ENCODE peak calls at places on chromosomes 6 and 20, in seven cellular contexts. V is astrocyte, U is heart left ventricle, J is fibroblast of lung, A is GM12878, Z is hepatocyte, N is mesenchymal stem cell. S is an unnamed sample. For H3K27me3, the result is how much of the 10 kb centered on the place peaks cover.

GRCh38 chr6:158642097-158642601 is 2.4 kb downstream of the DYNLT1 start:
- DNase-seq in V (peak), U (no peak), J (peak), A (no peak), Z (peak), N (peak), S (peak)

GRCh38 chr6:131136021-131136847 is 967 bp downstream of the AKAP7 start:
- DNase-seq in V (peak), U (no peak), J (peak), A (no peak), Z (peak), N (peak), S (peak)

GRCh38 chr20:32201296-32201976 is 6.1 kb downstream of the PLAGL2 start:
- DNase-seq in V (peak), U (no peak), J (peak), A (no peak), Z (no peak), N (no peak), S (no peak)

GRCh38 chr6:134979142-134979541 is 29.2 kb upstream of the ALDH8A1 start:
- DNase-seq in V (no peak), U (no peak), J (no peak), A (peak), Z (no peak), N (no peak), S (no peak)

GRCh38 chr6:166707045-166707444 is 80.0 kb upstream of the RPS6KA2 start:
- DNase-seq in V (no peak), U (peak), J (peak), A (no peak), Z (peak), N (peak), S (peak)

GRCh38 chr20:62428396-62429160 is 1.2 kb upstream of the RBBP8NL start:
- DNase-seq in V (no peak), U (no peak), J (no peak), A (no peak), Z (no peak), N (no peak), S (no peak)

GRCh38 chr20:49701313-49701731 is 12.4 kb downstream of the B4GALT5 start:
- DNase-seq in V (no peak), U (no peak), J (peak), A (no peak), Z (no peak), N (no peak), S (peak)

GRCh38 chr20:8523684-8524083 is 391.6 kb downstream of the PLCB1 start:
- DNase-seq in V (no peak), U (no peak), J (no peak), A (no peak), Z (no peak), N (no peak), S (no peak)

GRCh38 chr6:122322824-122323223 is 76.6 kb upstream of the HSF2 start:
- DNase-seq in V (no peak), U (no peak), J (peak), A (no peak), Z (peak), N (peak), S (no peak)

GRCh38 chr6:14144678-14145113 is 27.1 kb downstream of the CD83 start:
- DNase-seq in V (peak), U (peak), J (peak), A (peak), Z (peak), N (peak), S (peak)

GRCh38 chr20:64072664-64073063 is 6.7 kb downstream of the RGS19 start:
- DNase-seq in V (no peak), U (no peak), J (no peak), A (no peak), Z (no peak), N (no peak), S (no peak)

GRCh38 chr20:36045373-36045714 is 77.0 kb downstream of the CNBD2 start:
- DNase-seq in V (no peak), U (no peak), J (no peak), A (no peak), Z (no peak), N (no peak), S (no peak)

GRCh38 chr6:16762547-16763477 is 1.6 kb upstream of the ATXN1 start:
- DNase-seq in V (peak), U (peak), J (peak), A (no peak), Z (peak), N (peak), S (peak)

GRCh38 chr6:143195349-143195845 is 134.7 kb downstream of the AIG1 start:
- DNase-seq in V (no peak), U (peak), J (no peak), A (no peak), Z (no peak), N (no peak), S (no peak)

GRCh38 chr6:65638047-65638831 is 68.8 kb downstream of the EYS start:
- DNase-seq in V (no peak), U (no peak), J (no peak), A (no peak), Z (peak), N (no peak), S (no peak)

GRCh38 chr20:44736170-44737021 is 9.3 kb upstream of the KCNK15 start:
- DNase-seq in V (peak), U (peak), J (peak), A (no peak), Z (peak), N (peak), S (peak)

GRCh38 chr6:26329763-26330511 is 35.1 kb upstream of the BTN3A2 start:
- DNase-seq in V (peak), U (no peak), J (peak), A (no peak), Z (peak), N (peak), S (peak)

GRCh38 chr6:79385333-79385732 is 150.9 kb upstream of the HMGN3 start:
- DNase-seq in V (no peak), U (no peak), J (no peak), A (no peak), Z (no peak), N (no peak), S (peak)

GRCh38 chr6:13919861-13920260 is 4.9 kb upstream of the RNF182 start:
- DNase-seq in V (no peak), U (no peak), J (no peak), A (no peak), Z (no peak), N (no peak), S (no peak)

GRCh38 chr20:19583532-19584175 is 174.4 kb upstream of the RIN2 start:
- DNase-seq in V (no peak), U (peak), J (peak), A (no peak), Z (peak), N (peak), S (peak)

GRCh38 chr20:63496404-63497120 is 2.3 kb downstream of the EEF1A2 start:
- DNase-seq in V (no peak), U (no peak), J (no peak), A (no peak), Z (no peak), N (no peak), S (no peak)

GRCh38 chr20:1489764-1490436 is 1.3 kb downstream of the SIRPB2 start:
- DNase-seq in V (no peak), U (peak), J (no peak), A (no peak), Z (no peak), N (no peak), S (peak)

GRCh38 chr6:28817808-28818145 is 106.0 kb downstream of the TRIM27 start:
- DNase-seq in V (no peak), U (no peak), J (no peak), A (no peak), Z (no peak), N (no peak), S (no peak)

GRCh38 chr6:105213272-105213671 is 33.5 kb upstream of the POPDC3 start:
- DNase-seq in V (no peak), U (no peak), J (peak), A (no peak), Z (no peak), N (no peak), S (no peak)

GRCh38 chr6:16761469-16762264 is 407 bp upstream of the ATXN1 start:
- DNase-seq in V (peak), U (peak), J (peak), A (no peak), Z (peak), N (peak), S (peak)

GRCh38 chr20:45993197-45993951 is 15.3 kb upstream of the MMP9 start:
- DNase-seq in V (no peak), U (no peak), J (peak), A (no peak), Z (peak), N (peak), S (peak)

GRCh38 chr20:5077761-5078387 is 41.9 kb downstream of the PCNA start:
- DNase-seq in V (no peak), U (no peak), J (no peak), A (no peak), Z (no peak), N (no peak), S (no peak)

GRCh38 chr6:137218473-137218916 is 690 bp downstream of the IFNGR1 start:
- DNase-seq in V (peak), U (peak), J (peak), A (peak), Z (peak), N (peak), S (peak)

GRCh38 chr20:38256966-38257365 is 3.6 kb downstream of the KIAA1755 start:
- DNase-seq in V (no peak), U (no peak), J (no peak), A (no peak), Z (no peak), N (no peak), S (no peak)

GRCh38 chr6:63795006-63795405 is 159.4 kb downstream of the PHF3 start:
- DNase-seq in V (no peak), U (no peak), J (no peak), A (no peak), Z (no peak), N (no peak), S (no peak)

GRCh38 chr6:10759312-10759839 is 11.8 kb downstream of the TMEM14B start:
- DNase-seq in V (peak), U (no peak), J (peak), A (no peak), Z (peak), N (peak), S (peak)

GRCh38 chr6:140907235-140907634 is 1225.5 kb upstream of the GJE1 start:
- DNase-seq in V (no peak), U (no peak), J (no peak), A (no peak), Z (no peak), N (no peak), S (no peak)

GRCh38 chr6:13261464-13261994 is 66.8 kb downstream of the TBC1D7 start:
- DNase-seq in V (no peak), U (no peak), J (no peak), A (peak), Z (no peak), N (no peak), S (no peak)

DNA sequence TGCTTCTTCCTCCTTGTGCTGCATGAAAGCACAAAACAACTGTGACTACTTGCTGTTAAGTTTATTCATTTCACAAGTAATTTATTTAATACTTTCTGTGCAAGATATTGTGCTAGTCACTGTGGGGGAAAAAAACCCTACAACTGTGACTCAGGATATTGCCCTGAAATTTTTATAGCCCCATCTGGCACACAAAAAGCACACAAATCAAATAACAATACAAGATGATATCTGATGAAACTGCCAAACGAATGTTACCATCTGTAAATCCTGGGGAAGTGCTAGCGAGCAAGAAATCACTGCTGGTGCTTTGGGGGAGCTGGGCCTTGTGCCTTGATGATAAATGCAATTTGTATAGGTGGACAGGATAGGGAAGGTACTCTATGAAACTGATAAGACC is 115.5 kb downstream of the RTN4IP1 start:
- DNase-seq in V (no peak), U (no peak), J (no peak), A (no peak), Z (no peak), N (no peak), S (no peak)
- H3K4me3 ChIP-seq in V (no peak), U (peak), J (peak), A (peak), Z (no peak), N (no peak), S (no peak)

GRCh38 chr20:2873747-2874041 is 413 bp downstream of the PTPRA start:
- DNase-seq in V (no peak), U (no peak), J (peak), A (no peak), Z (peak), N (peak), S (peak)
- H3K27me3 ChIP-seq in V (under half), U (under half), J (under half), A (under half), Z (under half), N (under half), S (under half)

DNA sequence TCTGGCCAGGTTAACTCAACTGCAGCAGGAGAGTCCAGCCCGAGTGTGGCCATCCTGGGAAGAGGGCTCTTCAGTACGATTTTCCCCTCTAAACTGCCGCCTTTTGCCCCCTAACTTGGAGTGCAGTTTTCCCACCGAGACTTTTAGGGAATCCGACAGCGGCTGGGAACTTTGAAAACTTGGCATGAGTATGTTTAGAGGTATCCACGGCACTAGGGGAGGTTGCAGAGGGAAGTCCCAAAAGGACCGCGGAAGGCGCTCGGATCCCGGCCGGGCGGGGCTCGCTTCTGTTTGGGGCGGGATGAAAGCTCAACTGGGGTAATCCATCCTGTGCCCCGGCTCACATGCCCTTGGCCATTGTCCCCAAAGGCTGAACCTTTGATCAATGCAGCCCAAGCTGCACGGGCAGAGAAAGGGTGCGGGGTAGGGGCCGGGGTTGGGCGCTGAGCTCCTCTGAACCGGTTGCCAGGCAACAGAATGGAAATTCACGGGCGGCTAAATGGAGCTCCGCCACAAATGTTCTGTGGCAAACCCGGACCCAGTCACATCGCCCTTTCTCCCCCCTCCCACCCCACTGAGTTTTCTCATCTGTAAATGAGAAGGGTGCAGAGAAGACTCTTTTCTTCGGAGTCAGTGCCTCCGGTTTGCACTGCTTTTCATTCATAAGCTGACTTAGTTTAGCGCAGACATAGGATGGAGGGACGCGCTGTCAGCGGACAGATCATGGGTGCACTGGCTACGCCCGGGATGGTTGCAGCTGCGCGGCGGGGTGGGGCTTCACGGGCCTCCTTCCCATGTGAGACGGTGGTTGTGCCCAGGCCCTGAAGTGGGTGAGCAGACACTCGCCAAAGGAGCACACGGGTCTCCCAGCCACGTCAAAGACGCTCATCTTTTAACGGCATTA is 2.3 kb downstream of the BMP6 start:
- DNase-seq in V (no peak), U (peak), J (peak), A (no peak), Z (peak), N (peak), S (no peak)
- H3K4me3 ChIP-seq in V (peak), U (peak), J (peak), A (no peak), Z (peak), N (peak), S (no peak)

GRCh38 chr20:3077618-3078134 is 6.3 kb downstream of the OXT start:
- DNase-seq in V (no peak), U (no peak), J (no peak), A (no peak), Z (no peak), N (no peak), S (no peak)
- H3K27me3 ChIP-seq in V (under half), U (under half), J (under half), A (under half), Z (under half), N (half or more), S (under half)